ENCODE peak calls at places on chromosomes 12 and 14, in nine cellular contexts. One of them, this sample, is unnamed.

GRCh38 chr12:101700299-101700820 is 2.9 kb downstream of the CHPT1 start:
- DNase-seq in stimulated activated CD4-positive, alpha-beta T cell treated with anti-CD3 and anti-CD28 coated beads, Interleukin-12 subunit alpha, Interleukin-12 subunit beta, amount 100 ng/mL, for 4 hours: no peak
- DNase-seq in iPS DF 6.9: no peak
- DNase-seq in amniotic stem cell: no peak
- DNase-seq in fibroblast of lung: no peak
- DNase-seq in lung: no peak
- DNase-seq in SK-N-MC: no peak
- DNase-seq in caudate nucleus: no peak
- DNase-seq in EH: no peak
- DNase-seq in this sample: no peak

GRCh38 chr14:95044463-95045254 is 112.7 kb downstream of the DICER1 start:
- DNase-seq in stimulated activated CD4-positive, alpha-beta T cell treated with anti-CD3 and anti-CD28 coated beads, Interleukin-12 subunit alpha, Interleukin-12 subunit beta, amount 100 ng/mL, for 4 hours: no peak
- DNase-seq in iPS DF 6.9: no peak
- DNase-seq in amniotic stem cell: no peak
- DNase-seq in fibroblast of lung: no peak
- DNase-seq in lung: no peak
- DNase-seq in SK-N-MC: no peak
- DNase-seq in caudate nucleus: no peak
- DNase-seq in EH: no peak
- DNase-seq in this sample: peak

GRCh38 chr12:6764011-6764828 is 1.9 kb upstream of the PTMS start:
- DNase-seq in stimulated activated CD4-positive, alpha-beta T cell treated with anti-CD3 and anti-CD28 coated beads, Interleukin-12 subunit alpha, Interleukin-12 subunit beta, amount 100 ng/mL, for 4 hours: no peak
- DNase-seq in iPS DF 6.9: peak
- DNase-seq in amniotic stem cell: peak
- DNase-seq in fibroblast of lung: peak
- DNase-seq in lung: peak
- DNase-seq in SK-N-MC: peak
- DNase-seq in caudate nucleus: peak
- DNase-seq in EH: peak
- DNase-seq in this sample: peak

GRCh38 chr12:26010293-26010821 is 51.9 kb downstream of the RASSF8 start:
- DNase-seq in stimulated activated CD4-positive, alpha-beta T cell treated with anti-CD3 and anti-CD28 coated beads, Interleukin-12 subunit alpha, Interleukin-12 subunit beta, amount 100 ng/mL, for 4 hours: no peak
- DNase-seq in iPS DF 6.9: no peak
- DNase-seq in amniotic stem cell: no peak
- DNase-seq in fibroblast of lung: no peak
- DNase-seq in lung: no peak
- DNase-seq in SK-N-MC: no peak
- DNase-seq in caudate nucleus: no peak
- DNase-seq in EH: peak
- DNase-seq in this sample: peak

GRCh38 chr12:114480309-114481199 is 74.6 kb upstream of the TBX5 start:
- DNase-seq in stimulated activated CD4-positive, alpha-beta T cell treated with anti-CD3 and anti-CD28 coated beads, Interleukin-12 subunit alpha, Interleukin-12 subunit beta, amount 100 ng/mL, for 4 hours: no peak
- DNase-seq in iPS DF 6.9: no peak
- DNase-seq in amniotic stem cell: no peak
- DNase-seq in fibroblast of lung: peak
- DNase-seq in lung: no peak
- DNase-seq in SK-N-MC: no peak
- DNase-seq in caudate nucleus: no peak
- DNase-seq in EH: peak
- DNase-seq in this sample: no peak

GRCh38 chr14:75811136-75811839 is 150.2 kb downstream of the TTLL5 start:
- DNase-seq in stimulated activated CD4-positive, alpha-beta T cell treated with anti-CD3 and anti-CD28 coated beads, Interleukin-12 subunit alpha, Interleukin-12 subunit beta, amount 100 ng/mL, for 4 hours: no peak
- DNase-seq in iPS DF 6.9: no peak
- DNase-seq in amniotic stem cell: no peak
- DNase-seq in fibroblast of lung: no peak
- DNase-seq in lung: no peak
- DNase-seq in SK-N-MC: no peak
- DNase-seq in caudate nucleus: no peak
- DNase-seq in EH: no peak
- DNase-seq in this sample: peak

GRCh38 chr14:23025181-23025788 is 9.4 kb downstream of the PSMB5 start:
- DNase-seq in stimulated activated CD4-positive, alpha-beta T cell treated with anti-CD3 and anti-CD28 coated beads, Interleukin-12 subunit alpha, Interleukin-12 subunit beta, amount 100 ng/mL, for 4 hours: no peak
- DNase-seq in iPS DF 6.9: no peak
- DNase-seq in amniotic stem cell: no peak
- DNase-seq in fibroblast of lung: peak
- DNase-seq in lung: no peak
- DNase-seq in SK-N-MC: no peak
- DNase-seq in caudate nucleus: no peak
- DNase-seq in EH: peak
- DNase-seq in this sample: peak

GRCh38 chr12:72271741-72272661 is at the start of gene TRHDE:
- DNase-seq in stimulated activated CD4-positive, alpha-beta T cell treated with anti-CD3 and anti-CD28 coated beads, Interleukin-12 subunit alpha, Interleukin-12 subunit beta, amount 100 ng/mL, for 4 hours: no peak
- DNase-seq in iPS DF 6.9: no peak
- DNase-seq in amniotic stem cell: no peak
- DNase-seq in fibroblast of lung: peak
- DNase-seq in lung: no peak
- DNase-seq in SK-N-MC: no peak
- DNase-seq in caudate nucleus: peak
- DNase-seq in EH: peak
- DNase-seq in this sample: peak

GRCh38 chr12:40602562-40602961 is 89.7 kb upstream of the CNTN1 start:
- DNase-seq in stimulated activated CD4-positive, alpha-beta T cell treated with anti-CD3 and anti-CD28 coated beads, Interleukin-12 subunit alpha, Interleukin-12 subunit beta, amount 100 ng/mL, for 4 hours: no peak
- DNase-seq in iPS DF 6.9: no peak
- DNase-seq in amniotic stem cell: no peak
- DNase-seq in fibroblast of lung: no peak
- DNase-seq in lung: no peak
- DNase-seq in SK-N-MC: no peak
- DNase-seq in caudate nucleus: no peak
- DNase-seq in EH: no peak
- DNase-seq in this sample: no peak

GRCh38 chr14:77041837-77042557 is 13.5 kb upstream of the IRF2BPL start:
- DNase-seq in stimulated activated CD4-positive, alpha-beta T cell treated with anti-CD3 and anti-CD28 coated beads, Interleukin-12 subunit alpha, Interleukin-12 subunit beta, amount 100 ng/mL, for 4 hours: no peak
- DNase-seq in iPS DF 6.9: no peak
- DNase-seq in amniotic stem cell: no peak
- DNase-seq in fibroblast of lung: peak
- DNase-seq in lung: peak
- DNase-seq in SK-N-MC: no peak
- DNase-seq in caudate nucleus: no peak
- DNase-seq in EH: peak
- DNase-seq in this sample: peak

GRCh38 chr12:107570721-107571120 is 114.9 kb upstream of the PWP1 start:
- DNase-seq in stimulated activated CD4-positive, alpha-beta T cell treated with anti-CD3 and anti-CD28 coated beads, Interleukin-12 subunit alpha, Interleukin-12 subunit beta, amount 100 ng/mL, for 4 hours: no peak
- DNase-seq in iPS DF 6.9: no peak
- DNase-seq in amniotic stem cell: no peak
- DNase-seq in fibroblast of lung: peak
- DNase-seq in lung: no peak
- DNase-seq in SK-N-MC: no peak
- DNase-seq in caudate nucleus: no peak
- DNase-seq in EH: peak
- DNase-seq in this sample: peak

GRCh38 chr14:22177870-22178269 is 411.2 kb downstream of the DAD1 start:
- DNase-seq in stimulated activated CD4-positive, alpha-beta T cell treated with anti-CD3 and anti-CD28 coated beads, Interleukin-12 subunit alpha, Interleukin-12 subunit beta, amount 100 ng/mL, for 4 hours: no peak
- DNase-seq in iPS DF 6.9: no peak
- DNase-seq in amniotic stem cell: no peak
- DNase-seq in fibroblast of lung: no peak
- DNase-seq in lung: no peak
- DNase-seq in SK-N-MC: no peak
- DNase-seq in caudate nucleus: no peak
- DNase-seq in EH: no peak
- DNase-seq in this sample: no peak

GRCh38 chr14:94574336-94574735 is 6.9 kb upstream of the SERPINA5 start:
- DNase-seq in stimulated activated CD4-positive, alpha-beta T cell treated with anti-CD3 and anti-CD28 coated beads, Interleukin-12 subunit alpha, Interleukin-12 subunit beta, amount 100 ng/mL, for 4 hours: no peak
- DNase-seq in iPS DF 6.9: no peak
- DNase-seq in amniotic stem cell: no peak
- DNase-seq in fibroblast of lung: no peak
- DNase-seq in lung: no peak
- DNase-seq in SK-N-MC: no peak
- DNase-seq in caudate nucleus: no peak
- DNase-seq in EH: no peak
- DNase-seq in this sample: no peak

GRCh38 chr14:25477699-25478098 is 427.8 kb upstream of the STXBP6 start:
- DNase-seq in stimulated activated CD4-positive, alpha-beta T cell treated with anti-CD3 and anti-CD28 coated beads, Interleukin-12 subunit alpha, Interleukin-12 subunit beta, amount 100 ng/mL, for 4 hours: no peak
- DNase-seq in iPS DF 6.9: no peak
- DNase-seq in amniotic stem cell: no peak
- DNase-seq in fibroblast of lung: no peak
- DNase-seq in lung: no peak
- DNase-seq in SK-N-MC: no peak
- DNase-seq in caudate nucleus: no peak
- DNase-seq in EH: no peak
- DNase-seq in this sample: no peak

GRCh38 chr14:58151264-58151700 is 731 bp downstream of the ARMH4 start:
- DNase-seq in stimulated activated CD4-positive, alpha-beta T cell treated with anti-CD3 and anti-CD28 coated beads, Interleukin-12 subunit alpha, Interleukin-12 subunit beta, amount 100 ng/mL, for 4 hours: no peak
- DNase-seq in iPS DF 6.9: no peak
- DNase-seq in amniotic stem cell: no peak
- DNase-seq in fibroblast of lung: no peak
- DNase-seq in lung: no peak
- DNase-seq in SK-N-MC: no peak
- DNase-seq in caudate nucleus: no peak
- DNase-seq in EH: no peak
- DNase-seq in this sample: peak

GRCh38 chr12:56129210-56129691 is 1.2 kb downstream of the ESYT1 start:
- DNase-seq in stimulated activated CD4-positive, alpha-beta T cell treated with anti-CD3 and anti-CD28 coated beads, Interleukin-12 subunit alpha, Interleukin-12 subunit beta, amount 100 ng/mL, for 4 hours: peak
- DNase-seq in iPS DF 6.9: no peak
- DNase-seq in amniotic stem cell: peak
- DNase-seq in fibroblast of lung: peak
- DNase-seq in lung: peak
- DNase-seq in SK-N-MC: no peak
- DNase-seq in caudate nucleus: no peak
- DNase-seq in EH: peak
- DNase-seq in this sample: peak

GRCh38 chr12:88834226-88834625 is 254.0 kb upstream of the KITLG start:
- DNase-seq in stimulated activated CD4-positive, alpha-beta T cell treated with anti-CD3 and anti-CD28 coated beads, Interleukin-12 subunit alpha, Interleukin-12 subunit beta, amount 100 ng/mL, for 4 hours: no peak
- DNase-seq in iPS DF 6.9: no peak
- DNase-seq in amniotic stem cell: no peak
- DNase-seq in fibroblast of lung: no peak
- DNase-seq in lung: no peak
- DNase-seq in SK-N-MC: no peak
- DNase-seq in caudate nucleus: no peak
- DNase-seq in EH: no peak
- DNase-seq in this sample: no peak

GRCh38 chr12:89827592-89827991 is 119.0 kb upstream of the ATP2B1 start:
- DNase-seq in stimulated activated CD4-positive, alpha-beta T cell treated with anti-CD3 and anti-CD28 coated beads, Interleukin-12 subunit alpha, Interleukin-12 subunit beta, amount 100 ng/mL, for 4 hours: no peak
- DNase-seq in iPS DF 6.9: no peak
- DNase-seq in amniotic stem cell: no peak
- DNase-seq in fibroblast of lung: no peak
- DNase-seq in lung: no peak
- DNase-seq in SK-N-MC: no peak
- DNase-seq in caudate nucleus: no peak
- DNase-seq in EH: no peak
- DNase-seq in this sample: peak

GRCh38 chr12:113116875-113117274 is 18.7 kb downstream of the RASAL1 start:
- DNase-seq in stimulated activated CD4-positive, alpha-beta T cell treated with anti-CD3 and anti-CD28 coated beads, Interleukin-12 subunit alpha, Interleukin-12 subunit beta, amount 100 ng/mL, for 4 hours: no peak
- DNase-seq in iPS DF 6.9: no peak
- DNase-seq in amniotic stem cell: no peak
- DNase-seq in fibroblast of lung: no peak
- DNase-seq in lung: no peak
- DNase-seq in SK-N-MC: no peak
- DNase-seq in caudate nucleus: no peak
- DNase-seq in EH: no peak
- DNase-seq in this sample: peak

GRCh38 chr12:54579696-54580333 is 8.6 kb downstream of the PPP1R1A start:
- DNase-seq in stimulated activated CD4-positive, alpha-beta T cell treated with anti-CD3 and anti-CD28 coated beads, Interleukin-12 subunit alpha, Interleukin-12 subunit beta, amount 100 ng/mL, for 4 hours: peak
- DNase-seq in iPS DF 6.9: peak
- DNase-seq in amniotic stem cell: peak
- DNase-seq in fibroblast of lung: peak
- DNase-seq in lung: peak
- DNase-seq in SK-N-MC: no peak
- DNase-seq in caudate nucleus: peak
- DNase-seq in EH: peak
- DNase-seq in this sample: peak

GRCh38 chr14:89481167-89481566 is 64.1 kb upstream of the FOXN3 start:
- DNase-seq in stimulated activated CD4-positive, alpha-beta T cell treated with anti-CD3 and anti-CD28 coated beads, Interleukin-12 subunit alpha, Interleukin-12 subunit beta, amount 100 ng/mL, for 4 hours: no peak
- DNase-seq in iPS DF 6.9: no peak
- DNase-seq in amniotic stem cell: no peak
- DNase-seq in fibroblast of lung: no peak
- DNase-seq in lung: no peak
- DNase-seq in SK-N-MC: no peak
- DNase-seq in caudate nucleus: no peak
- DNase-seq in EH: no peak
- DNase-seq in this sample: no peak

GRCh38 chr12:10853746-10854145 is 4.5 kb upstream of the PRR4 start:
- DNase-seq in stimulated activated CD4-positive, alpha-beta T cell treated with anti-CD3 and anti-CD28 coated beads, Interleukin-12 subunit alpha, Interleukin-12 subunit beta, amount 100 ng/mL, for 4 hours: no peak
- DNase-seq in iPS DF 6.9: no peak
- DNase-seq in amniotic stem cell: no peak
- DNase-seq in fibroblast of lung: no peak
- DNase-seq in lung: no peak
- DNase-seq in SK-N-MC: no peak
- DNase-seq in caudate nucleus: no peak
- DNase-seq in EH: no peak
- DNase-seq in this sample: no peak

This sample was measured in NCI-H69.